ENCODE peak calls at places on chromosome 10, in five cellular contexts. Q is endothelial cell, S is HFF-Myc, B is mesothelial cell of epicardium, W is mammary epithelial cell. G is an unnamed sample.

GRCh38 chr10:70743430-70743788 is 41.8 kb downstream of the TBATA start:
- DNase-seq in Q (no peak), S (no peak), B (no peak), W (no peak), G (no peak)

GRCh38 chr10:128063736-128064614 is 62.2 kb downstream of the MKI67 start:
- DNase-seq in Q (peak), S (no peak), B (no peak), W (peak), G (peak)

GRCh38 chr10:56349611-56350010 is 11.4 kb downstream of the ZWINT start:
- DNase-seq in Q (no peak), S (no peak), B (no peak), W (no peak), G (no peak)

GRCh38 chr10:1379601-1380000 is 323.4 kb downstream of the WDR37 start:
- DNase-seq in Q (peak), S (no peak), B (no peak), W (no peak), G (no peak)

GRCh38 chr10:10911471-10911921 is 106.2 kb upstream of the CELF2 start:
- DNase-seq in Q (no peak), S (peak), B (peak), W (peak), G (no peak)

GRCh38 chr10:62885656-62886461 is 69.7 kb upstream of the EGR2 start:
- DNase-seq in Q (no peak), S (no peak), B (no peak), W (peak), G (no peak)

GRCh38 chr10:82190432-82191260 is 315.7 kb downstream of the NRG3 start:
- DNase-seq in Q (no peak), S (no peak), B (no peak), W (no peak), G (no peak)

GRCh38 chr10:26093229-26093628 is 123.3 kb upstream of the GAD2 start:
- DNase-seq in Q (no peak), S (no peak), B (no peak), W (no peak), G (no peak)

GRCh38 chr10:6052247-6053221 is 9.6 kb downstream of the IL2RA start:
- DNase-seq in Q (no peak), S (no peak), B (no peak), W (peak), G (peak)

GRCh38 chr10:8393531-8393930 is 339.0 kb downstream of the GATA3 start:
- DNase-seq in Q (no peak), S (no peak), B (no peak), W (peak), G (no peak)

GRCh38 chr10:50629495-50630122 is 5.9 kb upstream of the SGMS1 start:
- DNase-seq in Q (no peak), S (no peak), B (no peak), W (peak), G (no peak)

GRCh38 chr10:103884681-103885139 is 29.3 kb upstream of the SH3PXD2A start:
- DNase-seq in Q (peak), S (peak), B (no peak), W (peak), G (no peak)

GRCh38 chr10:74432841-74433594 is 282.0 kb downstream of the ADK start:
- DNase-seq in Q (no peak), S (no peak), B (no peak), W (peak), G (no peak)

GRCh38 chr10:95289003-95289920 is 1.5 kb downstream of the PDLIM1 start:
- DNase-seq in Q (no peak), S (no peak), B (no peak), W (peak), G (no peak)

GRCh38 chr10:59807629-59808620 is 54.7 kb upstream of the MRLN start:
- DNase-seq in Q (no peak), S (no peak), B (no peak), W (no peak), G (no peak)

GRCh38 chr10:6035926-6036575 is 26.1 kb downstream of the IL2RA start:
- DNase-seq in Q (no peak), S (no peak), B (no peak), W (no peak), G (no peak)

GRCh38 chr10:47021850-47022249 is 110.6 kb downstream of the PTPN20 start:
- DNase-seq in Q (peak), S (no peak), B (no peak), W (no peak), G (no peak)

GRCh38 chr10:69360485-69361302 is 56.0 kb downstream of the TACR2 start:
- DNase-seq in Q (no peak), S (peak), B (no peak), W (peak), G (no peak)

GRCh38 chr10:119535310-119535709 is 7.2 kb downstream of the RGS10 start:
- DNase-seq in Q (no peak), S (no peak), B (no peak), W (no peak), G (no peak)

GRCh38 chr10:27745380-27745718 is 270 bp downstream of the MKX start:
- DNase-seq in Q (no peak), S (no peak), B (no peak), W (no peak), G (no peak)

GRCh38 chr10:36573246-36573645 is 552.2 kb upstream of the ANKRD30A start:
- DNase-seq in Q (no peak), S (no peak), B (no peak), W (no peak), G (no peak)

GRCh38 chr10:104937528-104937927 is 296.4 kb downstream of the SORCS3 start:
- DNase-seq in Q (no peak), S (peak), B (no peak), W (peak), G (no peak)

GRCh38 chr10:120996456-120997053 is 145.4 kb downstream of the WDR11 start:
- DNase-seq in Q (no peak), S (no peak), B (no peak), W (no peak), G (no peak)

GRCh38 chr10:28939352-28940157 is 262.2 kb downstream of the BAMBI start:
- DNase-seq in Q (peak), S (no peak), B (peak), W (no peak), G (no peak)
- TF ChIP-seq CTCF in Q (peak), S (peak), B (peak), W (no peak), G (no peak)

GRCh38 chr10:54800677-54801480 is at the start of gene PCDH15:
- DNase-seq in Q (peak), S (no peak), B (no peak), W (peak), G (no peak)
- TF ChIP-seq CTCF in Q (no peak), S (no peak), B (no peak), W (peak), G (no peak)

GRCh38 chr10:124389613-124390361 is 28.9 kb downstream of the OAT start:
- DNase-seq in Q (no peak), S (no peak), B (no peak), W (no peak), G (no peak)
- TF ChIP-seq CTCF in Q (no peak), S (no peak), B (no peak), W (no peak), G (no peak)

GRCh38 chr10:78942006-78942405 is 126.8 kb upstream of the ZMIZ1 start:
- DNase-seq in Q (no peak), S (no peak), B (no peak), W (no peak), G (no peak)

GRCh38 chr10:78947226-78947625 is 121.5 kb upstream of the ZMIZ1 start:
- DNase-seq in Q (no peak), S (no peak), B (no peak), W (no peak), G (no peak)

GRCh38 chr10:78947733-78948132 is 121.0 kb upstream of the ZMIZ1 start:
- DNase-seq in Q (no peak), S (no peak), B (no peak), W (no peak), G (no peak)

GRCh38 chr10:78945838-78946237 is 122.9 kb upstream of the ZMIZ1 start:
- DNase-seq in Q (no peak), S (no peak), B (no peak), W (no peak), G (no peak)

DNA sequence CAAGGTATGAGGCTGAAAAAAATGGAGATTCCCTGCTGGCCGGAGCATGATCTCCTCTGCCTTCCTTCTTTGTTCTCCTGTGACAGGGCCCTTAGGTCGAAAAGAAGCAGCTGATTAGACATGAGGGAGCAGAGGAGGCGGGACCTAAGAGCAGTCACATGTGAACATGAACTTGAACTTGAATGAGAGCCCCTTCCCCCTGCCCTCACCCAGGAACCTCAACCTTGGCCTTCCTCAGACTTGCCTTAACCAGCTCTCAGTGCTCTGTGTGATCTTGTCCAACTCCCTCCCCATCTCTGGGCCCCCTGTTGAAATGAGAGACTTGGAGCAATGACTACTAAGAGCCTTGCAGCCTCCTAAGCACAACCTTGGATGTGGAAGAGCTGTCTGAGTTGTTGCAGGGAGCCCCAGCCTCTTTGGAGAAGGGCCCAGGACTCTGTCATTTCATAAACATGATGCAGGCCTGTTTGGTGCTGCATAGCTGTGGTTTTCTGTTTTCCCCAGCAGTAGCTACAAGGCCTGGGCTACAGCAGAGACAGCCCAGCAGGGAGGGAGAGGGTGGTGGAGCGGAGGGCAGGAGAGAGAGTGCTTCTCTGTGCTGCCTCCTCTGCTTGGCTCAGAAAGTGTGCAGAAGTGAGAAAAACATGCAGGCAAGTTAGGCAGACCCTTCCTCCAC is 124.0 kb upstream of the ZMIZ1 start:
- DNase-seq in Q (no peak), S (peak), B (no peak), W (peak), G (no peak)
- TF ChIP-seq CTCF in Q (no peak), S (no peak), B (no peak), W (no peak), G (no peak)

DNA sequence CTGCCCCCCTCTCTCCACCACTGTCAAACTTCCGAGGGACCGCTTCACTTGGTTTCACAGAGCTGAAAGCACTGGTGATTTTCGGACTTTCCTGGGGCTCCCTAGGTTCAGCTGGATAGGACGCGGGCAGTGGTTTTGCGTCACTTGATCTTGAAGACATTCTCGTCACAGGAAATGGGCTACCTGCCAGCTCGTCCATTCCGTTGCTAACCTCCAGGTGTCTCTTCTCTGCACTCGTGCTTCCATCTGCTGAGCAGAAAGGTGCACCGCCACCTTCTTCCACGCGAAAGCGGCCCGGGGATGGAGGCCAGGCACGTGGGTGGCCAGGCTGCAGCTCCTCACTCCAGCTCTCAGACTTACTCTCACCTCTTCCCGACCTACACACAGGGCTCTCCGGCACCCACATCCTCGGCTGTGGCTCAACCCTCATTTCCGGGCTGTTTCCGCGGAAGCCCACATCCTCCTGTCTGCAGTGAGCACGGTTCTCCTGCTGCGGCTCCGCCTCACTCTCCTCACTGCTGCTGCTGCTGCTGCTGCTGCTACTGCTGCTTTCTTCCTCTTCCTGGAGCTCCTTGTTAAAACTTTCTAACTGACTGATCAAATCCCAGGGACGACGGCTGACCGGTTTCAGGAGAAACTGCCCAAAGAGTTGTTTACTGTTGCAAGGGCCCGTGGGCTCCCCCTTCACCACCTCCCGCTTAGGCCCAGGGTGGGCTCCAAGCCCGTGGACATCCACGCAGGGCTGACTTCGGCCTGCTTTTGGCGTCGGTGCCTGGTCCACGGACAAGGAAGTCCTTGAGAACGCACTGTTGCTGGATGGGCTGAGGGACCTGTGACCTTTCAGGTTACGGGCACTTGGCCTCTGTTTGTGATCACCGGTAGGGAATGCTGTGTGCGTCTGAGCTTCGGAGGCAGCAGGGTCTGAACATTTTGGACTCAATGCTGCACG is 32.1 kb downstream of the JCAD start:
- DNase-seq in Q (no peak), S (no peak), B (no peak), W (peak), G (peak)
- TF ChIP-seq CTCF in Q (no peak), S (no peak), B (no peak), W (peak), G (no peak)

G was measured in natural killer cell.